ENCODE peak calls at places on chromosome 7, in seven cellular contexts. One of them, this sample, is unnamed. For H3K4me1 and H3K27me3, the result is how much of the 10 kb centered on the place peaks cover.

GRCh38 chr7:5491251-5492044 is 67.8 kb upstream of the TNRC18 start:
- DNase-seq in hepatocyte: no peak
- DNase-seq in tibial artery: no peak
- DNase-seq in esophagus squamous epithelium: no peak
- DNase-seq in cardiac muscle cell: peak
- DNase-seq in iPS DF 6.9: no peak
- DNase-seq in adipocyte: no peak
- DNase-seq in this sample: no peak

GRCh38 chr7:128217972-128218652 is 23.0 kb upstream of the LEP start:
- DNase-seq in iPS DF 6.9: no peak
- DNase-seq in cardiac muscle cell: no peak
- DNase-seq in adipocyte: no peak
- DNase-seq in hepatocyte: no peak
- DNase-seq in tibial artery: no peak
- DNase-seq in esophagus squamous epithelium: no peak
- DNase-seq in this sample: no peak

GRCh38 chr7:102992820-102993531 is 80.2 kb downstream of the LRRC17 start:
- DNase-seq in iPS DF 6.9: no peak
- DNase-seq in tibial artery: no peak
- DNase-seq in adipocyte: peak
- DNase-seq in cardiac muscle cell: peak
- DNase-seq in hepatocyte: peak
- DNase-seq in esophagus squamous epithelium: no peak
- DNase-seq in this sample: no peak

GRCh38 chr7:155979566-155979965 is 167.3 kb upstream of the SHH start:
- DNase-seq in adipocyte: no peak
- DNase-seq in cardiac muscle cell: no peak
- DNase-seq in iPS DF 6.9: no peak
- DNase-seq in hepatocyte: no peak
- DNase-seq in tibial artery: peak
- DNase-seq in esophagus squamous epithelium: no peak
- DNase-seq in this sample: no peak

GRCh38 chr7:40986351-40986873 is 716.5 kb downstream of the INHBA start:
- DNase-seq in esophagus squamous epithelium: no peak
- DNase-seq in cardiac muscle cell: peak
- DNase-seq in tibial artery: no peak
- DNase-seq in adipocyte: peak
- DNase-seq in hepatocyte: peak
- DNase-seq in iPS DF 6.9: no peak
- DNase-seq in this sample: no peak

GRCh38 chr7:12731214-12731656 is 43.8 kb downstream of the ARL4A start:
- DNase-seq in cardiac muscle cell: peak
- DNase-seq in tibial artery: no peak
- DNase-seq in esophagus squamous epithelium: no peak
- DNase-seq in iPS DF 6.9: peak
- DNase-seq in hepatocyte: no peak
- DNase-seq in adipocyte: peak
- DNase-seq in this sample: no peak

GRCh38 chr7:14691597-14692203 is 210.9 kb downstream of the DGKB start:
- DNase-seq in cardiac muscle cell: peak
- DNase-seq in hepatocyte: peak
- DNase-seq in tibial artery: no peak
- DNase-seq in iPS DF 6.9: no peak
- DNase-seq in adipocyte: peak
- DNase-seq in esophagus squamous epithelium: no peak
- DNase-seq in this sample: no peak

GRCh38 chr7:80204919-80205318 is 70.3 kb downstream of the GNAI1 start:
- DNase-seq in cardiac muscle cell: no peak
- DNase-seq in esophagus squamous epithelium: no peak
- DNase-seq in hepatocyte: no peak
- DNase-seq in adipocyte: no peak
- DNase-seq in iPS DF 6.9: no peak
- DNase-seq in tibial artery: no peak
- DNase-seq in this sample: no peak

GRCh38 chr7:145928937-145929336 is 187.7 kb upstream of the CNTNAP2 start:
- DNase-seq in esophagus squamous epithelium: no peak
- DNase-seq in adipocyte: no peak
- DNase-seq in cardiac muscle cell: no peak
- DNase-seq in iPS DF 6.9: no peak
- DNase-seq in hepatocyte: no peak
- DNase-seq in tibial artery: no peak
- DNase-seq in this sample: no peak

GRCh38 chr7:38374507-38374906 is 101.1 kb upstream of the TARP start:
- DNase-seq in cardiac muscle cell: peak
- DNase-seq in hepatocyte: peak
- DNase-seq in esophagus squamous epithelium: no peak
- DNase-seq in tibial artery: no peak
- DNase-seq in iPS DF 6.9: no peak
- DNase-seq in adipocyte: peak
- DNase-seq in this sample: peak

GRCh38 chr7:116807011-116807560 is 55.3 kb upstream of the CAPZA2 start:
- DNase-seq in tibial artery: no peak
- DNase-seq in esophagus squamous epithelium: no peak
- DNase-seq in hepatocyte: no peak
- DNase-seq in cardiac muscle cell: no peak
- DNase-seq in iPS DF 6.9: no peak
- DNase-seq in adipocyte: no peak
- DNase-seq in this sample: no peak

GRCh38 chr7:91609525-91609924 is 271.0 kb downstream of the MTERF1 start:
- DNase-seq in tibial artery: no peak
- DNase-seq in esophagus squamous epithelium: no peak
- DNase-seq in hepatocyte: no peak
- DNase-seq in cardiac muscle cell: no peak
- DNase-seq in adipocyte: no peak
- DNase-seq in iPS DF 6.9: no peak
- DNase-seq in this sample: no peak

GRCh38 chr7:128755816-128756476 is 16.8 kb downstream of the CALU start:
- DNase-seq in cardiac muscle cell: peak
- DNase-seq in esophagus squamous epithelium: no peak
- DNase-seq in adipocyte: peak
- DNase-seq in hepatocyte: no peak
- DNase-seq in iPS DF 6.9: no peak
- DNase-seq in tibial artery: peak
- DNase-seq in this sample: no peak

GRCh38 chr7:126185959-126186580 is 1066.7 kb downstream of the GRM8 start:
- DNase-seq in iPS DF 6.9: no peak
- DNase-seq in esophagus squamous epithelium: no peak
- DNase-seq in tibial artery: no peak
- DNase-seq in hepatocyte: no peak
- DNase-seq in cardiac muscle cell: no peak
- DNase-seq in adipocyte: no peak
- DNase-seq in this sample: no peak

GRCh38 chr7:89029864-89030263 is 234.3 kb upstream of the TEX47 start:
- DNase-seq in esophagus squamous epithelium: no peak
- DNase-seq in adipocyte: no peak
- DNase-seq in cardiac muscle cell: peak
- DNase-seq in hepatocyte: no peak
- DNase-seq in tibial artery: no peak
- DNase-seq in iPS DF 6.9: no peak
- DNase-seq in this sample: no peak

GRCh38 chr7:24743471-24743870 is 13.8 kb downstream of the GSDME start:
- DNase-seq in hepatocyte: no peak
- DNase-seq in tibial artery: no peak
- DNase-seq in cardiac muscle cell: no peak
- DNase-seq in esophagus squamous epithelium: no peak
- DNase-seq in iPS DF 6.9: no peak
- DNase-seq in adipocyte: no peak
- DNase-seq in this sample: no peak

GRCh38 chr7:24739306-24739705 is 18.0 kb downstream of the GSDME start:
- DNase-seq in hepatocyte: no peak
- DNase-seq in esophagus squamous epithelium: no peak
- DNase-seq in tibial artery: no peak
- DNase-seq in iPS DF 6.9: no peak
- DNase-seq in cardiac muscle cell: no peak
- DNase-seq in adipocyte: no peak
- DNase-seq in this sample: no peak

GRCh38 chr7:24741691-24742639 is 15.3 kb downstream of the GSDME start:
- DNase-seq in cardiac muscle cell: peak
- DNase-seq in iPS DF 6.9: no peak
- DNase-seq in hepatocyte: peak
- DNase-seq in esophagus squamous epithelium: no peak
- DNase-seq in adipocyte: peak
- DNase-seq in tibial artery: peak
- DNase-seq in this sample: no peak

GRCh38 chr7:24740821-24741220 is 16.4 kb downstream of the GSDME start:
- DNase-seq in hepatocyte: no peak
- DNase-seq in tibial artery: no peak
- DNase-seq in esophagus squamous epithelium: no peak
- DNase-seq in iPS DF 6.9: no peak
- DNase-seq in cardiac muscle cell: no peak
- DNase-seq in adipocyte: no peak
- DNase-seq in this sample: no peak

GRCh38 chr7:24742764-24743163 is 14.5 kb downstream of the GSDME start:
- DNase-seq in esophagus squamous epithelium: no peak
- DNase-seq in cardiac muscle cell: no peak
- DNase-seq in adipocyte: no peak
- DNase-seq in tibial artery: no peak
- DNase-seq in hepatocyte: no peak
- DNase-seq in iPS DF 6.9: no peak
- DNase-seq in this sample: no peak
- H3K4me1 ChIP-seq in esophagus squamous epithelium: under half
- H3K4me1 ChIP-seq in cardiac muscle cell: under half
- H3K4me1 ChIP-seq in adipocyte: under half
- H3K4me1 ChIP-seq in tibial artery: under half
- H3K4me1 ChIP-seq in hepatocyte: under half
- H3K4me1 ChIP-seq in iPS DF 6.9: under half
- H3K4me1 ChIP-seq in this sample: under half

DNA sequence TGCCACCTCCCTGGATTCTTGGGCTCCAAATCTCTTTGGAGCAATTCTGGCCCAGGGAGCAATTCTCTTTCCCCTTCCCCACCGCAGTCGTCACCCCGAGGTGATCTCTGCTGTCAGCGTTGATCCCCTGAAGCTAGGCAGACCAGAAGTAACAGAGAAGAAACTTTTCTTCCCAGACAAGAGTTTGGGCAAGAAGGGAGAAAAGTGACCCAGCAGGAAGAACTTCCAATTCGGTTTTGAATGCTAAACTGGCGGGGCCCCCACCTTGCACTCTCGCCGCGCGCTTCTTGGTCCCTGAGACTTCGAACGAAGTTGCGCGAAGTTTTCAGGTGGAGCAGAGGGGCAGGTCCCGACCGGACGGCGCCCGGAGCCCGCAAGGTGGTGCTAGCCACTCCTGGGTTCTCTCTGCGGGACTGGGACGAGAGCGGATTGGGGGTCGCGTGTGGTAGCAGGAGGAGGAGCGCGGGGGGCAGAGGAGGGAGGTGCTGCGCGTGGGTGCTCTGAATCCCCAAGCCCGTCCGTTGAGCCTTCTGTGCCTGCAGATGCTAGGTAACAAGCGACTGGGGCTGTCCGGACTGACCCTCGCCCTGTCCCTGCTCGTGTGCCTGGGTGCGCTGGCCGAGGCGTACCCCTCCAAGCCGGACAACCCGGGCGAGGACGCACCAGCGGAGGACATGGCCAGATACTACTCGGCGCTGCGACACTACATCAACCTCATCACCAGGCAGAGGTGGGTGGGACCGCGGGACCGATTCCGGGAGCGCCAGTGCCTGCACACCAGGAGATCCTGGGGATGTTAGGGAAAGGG is 913 bp downstream of the NPY start:
- DNase-seq in hepatocyte: peak
- DNase-seq in adipocyte: no peak
- DNase-seq in tibial artery: no peak
- DNase-seq in esophagus squamous epithelium: no peak
- DNase-seq in cardiac muscle cell: no peak
- DNase-seq in iPS DF 6.9: no peak
- DNase-seq in this sample: no peak
- H3K4me3 ChIP-seq in hepatocyte: no peak
- H3K4me3 ChIP-seq in adipocyte: no peak
- H3K4me3 ChIP-seq in tibial artery: peak
- H3K4me3 ChIP-seq in esophagus squamous epithelium: peak
- H3K4me3 ChIP-seq in cardiac muscle cell: peak
- H3K4me3 ChIP-seq in iPS DF 6.9: peak
- H3K4me3 ChIP-seq in this sample: no peak

GRCh38 chr7:157027568-157028527 is 17.4 kb upstream of the MNX1 start:
- DNase-seq in cardiac muscle cell: no peak
- DNase-seq in hepatocyte: no peak
- DNase-seq in esophagus squamous epithelium: no peak
- DNase-seq in adipocyte: no peak
- DNase-seq in tibial artery: no peak
- DNase-seq in iPS DF 6.9: no peak
- DNase-seq in this sample: no peak

GRCh38 chr7:157024716-157025115 is 14.3 kb upstream of the MNX1 start:
- DNase-seq in cardiac muscle cell: no peak
- DNase-seq in adipocyte: no peak
- DNase-seq in hepatocyte: no peak
- DNase-seq in iPS DF 6.9: no peak
- DNase-seq in tibial artery: no peak
- DNase-seq in esophagus squamous epithelium: no peak
- DNase-seq in this sample: no peak

GRCh38 chr7:157032644-157033482 is 22.4 kb upstream of the MNX1 start:
- DNase-seq in tibial artery: no peak
- DNase-seq in adipocyte: no peak
- DNase-seq in cardiac muscle cell: no peak
- DNase-seq in hepatocyte: no peak
- DNase-seq in iPS DF 6.9: no peak
- DNase-seq in esophagus squamous epithelium: no peak
- DNase-seq in this sample: no peak

GRCh38 chr7:157032128-157032527 is 21.7 kb upstream of the MNX1 start:
- DNase-seq in hepatocyte: no peak
- DNase-seq in adipocyte: no peak
- DNase-seq in esophagus squamous epithelium: no peak
- DNase-seq in tibial artery: no peak
- DNase-seq in cardiac muscle cell: no peak
- DNase-seq in iPS DF 6.9: no peak
- DNase-seq in this sample: no peak

DNA sequence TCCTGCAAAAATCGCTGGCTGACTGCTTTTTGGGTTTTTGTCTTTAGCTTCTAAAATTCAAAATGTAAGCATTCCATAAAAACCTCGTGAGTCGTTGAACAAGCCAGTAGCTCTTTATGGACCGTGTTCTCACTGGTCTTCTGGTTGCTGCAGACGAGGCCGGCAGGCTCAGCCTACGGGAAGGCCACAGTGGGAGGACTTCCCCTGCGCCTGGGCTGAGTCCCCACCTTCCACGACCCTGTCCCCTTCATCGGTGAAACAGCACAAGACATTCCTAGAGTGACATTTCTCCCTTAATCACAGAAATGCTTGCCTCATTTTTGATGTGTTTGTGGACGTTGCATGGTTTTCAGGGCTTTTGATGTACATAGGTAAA is 18.1 kb upstream of the MNX1 start:
- DNase-seq in adipocyte: no peak
- DNase-seq in hepatocyte: no peak
- DNase-seq in iPS DF 6.9: no peak
- DNase-seq in tibial artery: no peak
- DNase-seq in esophagus squamous epithelium: no peak
- DNase-seq in cardiac muscle cell: no peak
- DNase-seq in this sample: no peak
- H3K27me3 ChIP-seq in adipocyte: half or more
- H3K27me3 ChIP-seq in hepatocyte: half or more
- H3K27me3 ChIP-seq in iPS DF 6.9: under half
- H3K27me3 ChIP-seq in tibial artery: half or more
- H3K27me3 ChIP-seq in esophagus squamous epithelium: under half
- H3K27me3 ChIP-seq in cardiac muscle cell: half or more
- H3K27me3 ChIP-seq in this sample: under half

DNA sequence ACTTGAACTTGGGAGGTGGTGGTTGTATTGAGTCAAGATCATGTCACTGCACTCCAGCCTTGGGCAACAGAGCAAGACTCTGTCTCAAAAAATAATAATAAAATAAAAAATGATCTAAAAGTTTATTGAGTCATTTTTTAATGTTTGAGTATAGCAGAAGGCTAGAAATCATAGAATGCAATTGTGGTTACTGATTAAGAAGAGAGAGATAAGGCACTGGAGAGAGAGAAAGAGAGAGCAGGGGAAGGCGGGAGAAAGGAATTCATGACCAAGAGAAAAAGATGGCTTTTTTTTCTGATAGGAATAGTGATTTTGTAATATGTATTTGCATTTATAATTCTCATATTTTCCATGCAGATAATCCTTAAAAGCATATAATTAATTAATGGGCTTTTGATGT is 76.0 kb downstream of the CHN2 start:
- DNase-seq in cardiac muscle cell: peak
- DNase-seq in esophagus squamous epithelium: no peak
- DNase-seq in iPS DF 6.9: no peak
- DNase-seq in hepatocyte: no peak
- DNase-seq in tibial artery: no peak
- DNase-seq in adipocyte: no peak
- DNase-seq in this sample: no peak
- H3K4me1 ChIP-seq in cardiac muscle cell: under half
- H3K4me1 ChIP-seq in esophagus squamous epithelium: under half
- H3K4me1 ChIP-seq in iPS DF 6.9: under half
- H3K4me1 ChIP-seq in hepatocyte: under half
- H3K4me1 ChIP-seq in tibial artery: under half
- H3K4me1 ChIP-seq in adipocyte: under half
- H3K4me1 ChIP-seq in this sample: under half

This sample was measured in HAP-1.